ENCODE peak calls at places on chromosomes 4 and X, in seven cellular contexts. O is breast epithelium, V is aorta, L is neural progenitor cell, E is heart right ventricle, Y is upper lobe of right lung, J is small intestine. A is an unnamed sample. For H3K4me1 and H3K27me3, the result is how much of the 10 kb centered on the place peaks cover.

GRCh38 chr4:144985014-144985413 is 113.0 kb downstream of the ANAPC10 start:
- DNase-seq in O (no peak), V (no peak), L (no peak), E (no peak), Y (no peak), J (no peak), A (no peak)

GRCh38 chrX:153992180-153992579 is 19.6 kb downstream of the TMEM187 start:
- DNase-seq in O (no peak), V (no peak), L (no peak), E (no peak), Y (no peak), J (no peak), A (no peak)

GRCh38 chrX:46637937-46638336 is 64.4 kb downstream of the CHST7 start:
- DNase-seq in O (no peak), V (no peak), L (no peak), E (no peak), Y (no peak), J (no peak), A (no peak)

GRCh38 chrX:16212436-16212835 is 45.2 kb downstream of the MAGEB17 start:
- DNase-seq in O (no peak), V (no peak), L (peak), E (no peak), Y (no peak), J (peak), A (no peak)

GRCh38 chr4:3816983-3817382 is 50.8 kb downstream of the ADRA2C start:
- DNase-seq in O (no peak), V (no peak), L (no peak), E (no peak), Y (no peak), J (no peak), A (no peak)

GRCh38 chr4:104494161-104494560 is 533 bp downstream of the CXXC4 start:
- DNase-seq in O (no peak), V (no peak), L (peak), E (no peak), Y (no peak), J (peak), A (no peak)

GRCh38 chr4:152328595-152328994 is 207.3 kb downstream of the FBXW7 start:
- DNase-seq in O (no peak), V (no peak), L (no peak), E (no peak), Y (no peak), J (no peak), A (no peak)

GRCh38 chr4:101198741-101199339 is 148.5 kb downstream of the PPP3CA start:
- DNase-seq in O (no peak), V (no peak), L (no peak), E (no peak), Y (no peak), J (peak), A (no peak)

GRCh38 chr4:139600662-139601061 is 44.6 kb upstream of the SETD7 start:
- DNase-seq in O (no peak), V (no peak), L (no peak), E (no peak), Y (no peak), J (no peak), A (no peak)

GRCh38 chr4:163157157-163157556 is 9.5 kb downstream of the NAF1 start:
- DNase-seq in O (no peak), V (no peak), L (no peak), E (no peak), Y (no peak), J (no peak), A (no peak)

GRCh38 chrX:12955882-12956703 is 18.8 kb upstream of the TMSB4X start:
- DNase-seq in O (no peak), V (peak), L (no peak), E (peak), Y (peak), J (no peak), A (peak)

GRCh38 chr4:76987685-76988084 is 38.1 kb downstream of the SEPTIN11 start:
- DNase-seq in O (no peak), V (no peak), L (no peak), E (no peak), Y (no peak), J (no peak), A (no peak)
- H3K4me1 ChIP-seq in O (under half), V (under half), L (under half), E (under half), Y (half or more), J (under half), A (half or more)

GRCh38 chr4:110869862-110870577 is 247.1 kb upstream of the PITX2 start:
- DNase-seq in O (no peak), V (no peak), L (no peak), E (no peak), Y (no peak), J (peak), A (no peak)

GRCh38 chr4:110867251-110867960 is 244.5 kb upstream of the PITX2 start:
- DNase-seq in O (no peak), V (no peak), L (no peak), E (no peak), Y (no peak), J (no peak), A (no peak)

GRCh38 chr4:110867981-110868380 is 245.1 kb upstream of the PITX2 start:
- DNase-seq in O (no peak), V (no peak), L (no peak), E (no peak), Y (no peak), J (no peak), A (no peak)

GRCh38 chr4:110865611-110866254 is 242.9 kb upstream of the PITX2 start:
- DNase-seq in O (no peak), V (no peak), L (no peak), E (no peak), Y (no peak), J (no peak), A (no peak)

GRCh38 chr4:110869114-110869513 is 246.2 kb upstream of the PITX2 start:
- DNase-seq in O (no peak), V (no peak), L (no peak), E (no peak), Y (no peak), J (no peak), A (no peak)
- H3K27ac ChIP-seq in O (no peak), V (no peak), L (no peak), E (no peak), Y (no peak), J (no peak), A (no peak)

DNA sequence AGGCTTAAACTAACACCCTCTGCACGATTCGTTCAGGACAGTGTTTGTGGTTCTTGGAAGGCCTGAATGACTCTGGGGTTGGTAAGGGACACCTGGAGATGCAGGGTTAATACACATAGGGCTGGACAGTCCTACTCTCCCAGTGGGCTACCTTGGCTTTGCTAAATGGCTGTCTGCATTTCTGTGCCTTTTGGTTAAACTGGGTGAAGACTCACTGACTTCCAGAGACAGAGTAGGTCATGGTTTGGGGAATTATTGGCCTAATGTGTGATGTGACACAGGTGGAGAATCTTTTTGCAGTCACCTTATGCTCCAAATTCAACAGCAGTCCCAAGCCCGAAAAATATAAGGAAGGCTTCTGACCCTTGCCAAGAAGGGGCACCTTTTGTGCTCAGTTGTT is 10.5 kb downstream of the POU4F2 start:
- DNase-seq in O (no peak), V (no peak), L (no peak), E (no peak), Y (no peak), J (no peak), A (no peak)
- H3K27me3 ChIP-seq in O (under half), V (under half), L (half or more), E (half or more), Y (half or more), J (under half), A (under half)

DNA sequence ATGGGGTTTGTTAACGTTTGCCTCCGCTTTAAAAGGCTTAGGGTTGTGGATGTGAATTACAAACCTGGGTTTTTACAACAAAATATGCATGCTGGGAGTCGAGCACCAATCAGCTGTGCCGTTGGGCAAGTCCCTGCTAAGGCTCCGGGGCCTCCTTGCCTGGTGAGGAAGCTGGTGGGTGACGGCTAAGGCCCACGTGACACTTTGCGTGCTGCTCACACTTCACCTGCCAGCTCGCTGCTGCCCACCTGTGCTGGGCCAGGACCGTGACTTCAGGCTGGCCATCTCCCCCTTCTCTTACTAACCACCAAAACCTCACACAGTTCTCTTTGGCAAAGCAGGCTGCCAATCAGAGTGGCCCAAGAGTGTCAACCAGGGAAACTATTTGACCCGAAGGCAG is 178.3 kb downstream of the AFAP1 start:
- DNase-seq in O (no peak), V (no peak), L (no peak), E (no peak), Y (no peak), J (no peak), A (no peak)
- H3K4me1 ChIP-seq in O (under half), V (under half), L (under half), E (under half), Y (under half), J (under half), A (under half)

GRCh38 chr4:173227753-173228152 is 59.1 kb downstream of the GALNT7 start:
- DNase-seq in O (no peak), V (no peak), L (no peak), E (no peak), Y (no peak), J (no peak), A (no peak)
- H3K27ac ChIP-seq in O (no peak), V (no peak), L (no peak), E (no peak), Y (no peak), J (no peak), A (no peak)

DNA sequence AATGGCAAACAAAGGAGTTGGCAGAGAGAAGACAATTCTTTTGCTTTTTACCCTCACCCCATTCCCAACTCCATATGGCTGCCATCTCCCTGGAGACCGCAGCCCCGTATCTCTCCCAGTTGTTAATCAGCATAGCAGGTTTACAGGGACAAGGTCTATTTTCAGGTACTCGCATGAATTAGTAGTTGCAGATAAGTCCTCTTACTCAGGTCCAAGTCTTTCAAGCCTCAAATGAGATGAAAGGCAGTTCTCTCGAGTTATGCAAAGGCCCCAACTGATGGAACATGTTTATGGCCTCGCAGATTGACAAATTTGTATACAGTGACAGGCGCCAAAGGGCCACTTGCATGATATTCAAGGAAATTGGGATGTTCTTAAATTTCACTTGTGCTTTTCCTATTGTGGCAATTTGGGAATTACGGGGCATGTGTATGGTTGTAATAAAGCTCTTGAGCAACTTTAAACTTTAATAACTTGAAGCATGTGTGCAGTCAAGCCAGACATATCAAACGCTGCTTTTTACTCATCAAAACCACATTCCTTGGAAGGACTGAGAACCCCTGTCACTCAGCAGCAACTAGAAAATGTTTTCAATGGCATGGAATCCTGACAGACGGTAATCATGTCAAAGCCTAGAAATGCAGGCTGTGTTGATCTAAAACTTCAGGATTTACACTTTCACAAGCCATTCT is 45.1 kb downstream of the KDR start:
- DNase-seq in O (no peak), V (no peak), L (no peak), E (no peak), Y (no peak), J (no peak), A (no peak)
- H3K27me3 ChIP-seq in O (under half), V (under half), L (under half), E (under half), Y (under half), J (under half), A (under half)